ENCODE peak calls at places on chromosomes 2 and 18, in five cellular contexts. One of them, this sample, is unnamed.

GRCh38 chr2:149612122-149612521 is 24.5 kb upstream of the MMADHC start:
- DNase-seq in HepG2: no peak
- DNase-seq in sigmoid colon: no peak
- DNase-seq in H1: no peak
- DNase-seq in A549: peak
- DNase-seq in this sample: no peak

GRCh38 chr2:211724933-211725332 is 813.7 kb downstream of the ERBB4 start:
- DNase-seq in HepG2: no peak
- DNase-seq in sigmoid colon: no peak
- DNase-seq in H1: no peak
- DNase-seq in A549: no peak
- DNase-seq in this sample: no peak

GRCh38 chr18:51151568-51152511 is 45.6 kb downstream of the MEX3C start:
- DNase-seq in HepG2: no peak
- DNase-seq in sigmoid colon: no peak
- DNase-seq in H1: no peak
- DNase-seq in A549: no peak
- DNase-seq in this sample: no peak

GRCh38 chr2:73254343-73255006 is 20.4 kb downstream of the CCT7 start:
- DNase-seq in HepG2: no peak
- DNase-seq in sigmoid colon: no peak
- DNase-seq in H1: no peak
- DNase-seq in A549: no peak
- DNase-seq in this sample: no peak

GRCh38 chr2:217004636-217005035 is 144.8 kb upstream of the TNP1 start:
- DNase-seq in HepG2: no peak
- DNase-seq in sigmoid colon: no peak
- DNase-seq in H1: no peak
- DNase-seq in A549: no peak
- DNase-seq in this sample: no peak

GRCh38 chr18:5970032-5970431 is 74.7 kb upstream of the TMEM200C start:
- DNase-seq in HepG2: peak
- DNase-seq in sigmoid colon: no peak
- DNase-seq in H1: peak
- DNase-seq in A549: no peak
- DNase-seq in this sample: no peak

GRCh38 chr2:88187038-88187676 is 17.0 kb downstream of the THNSL2 start:
- DNase-seq in HepG2: peak
- DNase-seq in sigmoid colon: peak
- DNase-seq in H1: peak
- DNase-seq in A549: peak
- DNase-seq in this sample: no peak

GRCh38 chr2:119283873-119284331 is 60.3 kb downstream of the STEAP3 start:
- DNase-seq in HepG2: no peak
- DNase-seq in sigmoid colon: peak
- DNase-seq in H1: no peak
- DNase-seq in A549: no peak
- DNase-seq in this sample: no peak

GRCh38 chr2:162403884-162404283 is 60.0 kb downstream of the GCA start:
- DNase-seq in HepG2: no peak
- DNase-seq in sigmoid colon: no peak
- DNase-seq in H1: no peak
- DNase-seq in A549: no peak
- DNase-seq in this sample: no peak

GRCh38 chr2:74505448-74506246 is 1.8 kb downstream of the PCGF1 start:
- DNase-seq in HepG2: no peak
- DNase-seq in sigmoid colon: no peak
- DNase-seq in H1: no peak
- DNase-seq in A549: no peak
- DNase-seq in this sample: no peak

GRCh38 chr18:5630057-5630765 is 86.4 kb upstream of the EPB41L3 start:
- DNase-seq in HepG2: no peak
- DNase-seq in sigmoid colon: peak
- DNase-seq in H1: peak
- DNase-seq in A549: peak
- DNase-seq in this sample: peak

GRCh38 chr2:50661682-50662081 is 370.2 kb downstream of the NRXN1 start:
- DNase-seq in HepG2: no peak
- DNase-seq in sigmoid colon: no peak
- DNase-seq in H1: no peak
- DNase-seq in A549: no peak
- DNase-seq in this sample: no peak

GRCh38 chr2:212364106-212364505 is 174.5 kb downstream of the ERBB4 start:
- DNase-seq in HepG2: no peak
- DNase-seq in sigmoid colon: no peak
- DNase-seq in H1: no peak
- DNase-seq in A549: no peak
- DNase-seq in this sample: no peak

GRCh38 chr18:48165104-48165866 is 234.8 kb upstream of the SMAD2 start:
- DNase-seq in HepG2: peak
- DNase-seq in sigmoid colon: no peak
- DNase-seq in H1: no peak
- DNase-seq in A549: no peak
- DNase-seq in this sample: no peak

GRCh38 chr18:51234117-51235010 is 36.9 kb upstream of the MEX3C start:
- DNase-seq in HepG2: no peak
- DNase-seq in sigmoid colon: no peak
- DNase-seq in H1: no peak
- DNase-seq in A549: peak
- DNase-seq in this sample: no peak

GRCh38 chr2:238401539-238401938 is 25.2 kb upstream of the ASB1 start:
- DNase-seq in HepG2: no peak
- DNase-seq in sigmoid colon: no peak
- DNase-seq in H1: no peak
- DNase-seq in A549: no peak
- DNase-seq in this sample: no peak

GRCh38 chr2:88671786-88672427 is 19.6 kb upstream of the RPIA start:
- DNase-seq in HepG2: peak
- DNase-seq in sigmoid colon: no peak
- DNase-seq in H1: peak
- DNase-seq in A549: peak
- DNase-seq in this sample: no peak

GRCh38 chr2:200486529-200486928 is 23.3 kb downstream of the KCTD18 start:
- DNase-seq in HepG2: no peak
- DNase-seq in sigmoid colon: no peak
- DNase-seq in H1: no peak
- DNase-seq in A549: no peak
- DNase-seq in this sample: no peak

GRCh38 chr2:236816197-236817170 is 246.9 kb downstream of the ACKR3 start:
- DNase-seq in HepG2: no peak
- DNase-seq in sigmoid colon: no peak
- DNase-seq in H1: no peak
- DNase-seq in A549: no peak
- DNase-seq in this sample: no peak

GRCh38 chr2:231709981-231710750 is 1.8 kb downstream of the PTMA start:
- DNase-seq in HepG2: peak
- DNase-seq in sigmoid colon: peak
- DNase-seq in H1: peak
- DNase-seq in A549: peak
- DNase-seq in this sample: no peak

GRCh38 chr18:35580748-35581534 is 599 bp upstream of the GALNT1 start:
- DNase-seq in HepG2: peak
- DNase-seq in sigmoid colon: peak
- DNase-seq in H1: peak
- DNase-seq in A549: peak
- DNase-seq in this sample: peak

GRCh38 chr2:147275943-147276342 is 568.9 kb upstream of the ACVR2A start:
- DNase-seq in HepG2: no peak
- DNase-seq in sigmoid colon: no peak
- DNase-seq in H1: peak
- DNase-seq in A549: no peak
- DNase-seq in this sample: no peak

GRCh38 chr18:31656754-31657153 is 27.6 kb downstream of the B4GALT6 start:
- DNase-seq in HepG2: no peak
- DNase-seq in sigmoid colon: no peak
- DNase-seq in H1: no peak
- DNase-seq in A549: no peak
- DNase-seq in this sample: no peak

GRCh38 chr2:88190808-88191721 is 20.9 kb downstream of the THNSL2 start:
- DNase-seq in HepG2: peak
- DNase-seq in sigmoid colon: no peak
- DNase-seq in H1: peak
- DNase-seq in A549: peak
- DNase-seq in this sample: no peak

GRCh38 chr18:49082714-49083688 is 132.2 kb upstream of the SMAD7 start:
- DNase-seq in HepG2: peak
- DNase-seq in sigmoid colon: no peak
- DNase-seq in H1: no peak
- DNase-seq in A549: no peak
- DNase-seq in this sample: no peak

GRCh38 chr18:361941-362913 is 94.4 kb upstream of the THOC1 start:
- DNase-seq in HepG2: peak
- DNase-seq in sigmoid colon: peak
- DNase-seq in H1: no peak
- DNase-seq in A549: no peak
- DNase-seq in this sample: no peak

GRCh38 chr2:174839672-174840071 is 75.4 kb upstream of the CHRNA1 start:
- DNase-seq in HepG2: no peak
- DNase-seq in sigmoid colon: no peak
- DNase-seq in H1: no peak
- DNase-seq in A549: no peak
- DNase-seq in this sample: no peak

GRCh38 chr2:237144516-237144915 is 58.8 kb downstream of the COPS8 start:
- DNase-seq in HepG2: no peak
- DNase-seq in sigmoid colon: no peak
- DNase-seq in H1: peak
- DNase-seq in A549: no peak
- DNase-seq in this sample: no peak

GRCh38 chr2:238818576-238818975 is 29.3 kb upstream of the TWIST2 start:
- DNase-seq in HepG2: no peak
- DNase-seq in sigmoid colon: no peak
- DNase-seq in H1: no peak
- DNase-seq in A549: no peak
- DNase-seq in this sample: no peak

GRCh38 chr2:182066439-182067061 is 80.9 kb downstream of the PPP1R1C start:
- DNase-seq in HepG2: no peak
- DNase-seq in sigmoid colon: no peak
- DNase-seq in H1: no peak
- DNase-seq in A549: no peak
- DNase-seq in this sample: no peak

GRCh38 chr2:201957091-201957490 is 76.6 kb upstream of the FZD7 start:
- DNase-seq in HepG2: no peak
- DNase-seq in sigmoid colon: no peak
- DNase-seq in H1: no peak
- DNase-seq in A549: no peak
- DNase-seq in this sample: no peak

GRCh38 chr2:44955593-44956449 is 14.3 kb downstream of the SIX3 start:
- DNase-seq in HepG2: peak
- DNase-seq in sigmoid colon: peak
- DNase-seq in H1: peak
- DNase-seq in A549: peak
- DNase-seq in this sample: no peak

GRCh38 chr18:13291299-13291698 is 72.7 kb downstream of the LDLRAD4 start:
- DNase-seq in HepG2: no peak
- DNase-seq in sigmoid colon: no peak
- DNase-seq in H1: no peak
- DNase-seq in A549: no peak
- DNase-seq in this sample: no peak

GRCh38 chr18:48053881-48054586 is 123.6 kb upstream of the SMAD2 start:
- DNase-seq in HepG2: no peak
- DNase-seq in sigmoid colon: no peak
- DNase-seq in H1: no peak
- DNase-seq in A549: no peak
- DNase-seq in this sample: no peak

GRCh38 chr2:109690822-109691541 is 76.8 kb downstream of the SOWAHC start:
- DNase-seq in HepG2: peak
- DNase-seq in sigmoid colon: peak
- DNase-seq in H1: no peak
- DNase-seq in A549: no peak
- DNase-seq in this sample: peak
- TF ChIP-seq EP300 in HepG2: no peak
- TF ChIP-seq EP300 in sigmoid colon: peak
- TF ChIP-seq EP300 in H1: no peak
- TF ChIP-seq EP300 in A549: no peak
- TF ChIP-seq EP300 in this sample: peak

DNA sequence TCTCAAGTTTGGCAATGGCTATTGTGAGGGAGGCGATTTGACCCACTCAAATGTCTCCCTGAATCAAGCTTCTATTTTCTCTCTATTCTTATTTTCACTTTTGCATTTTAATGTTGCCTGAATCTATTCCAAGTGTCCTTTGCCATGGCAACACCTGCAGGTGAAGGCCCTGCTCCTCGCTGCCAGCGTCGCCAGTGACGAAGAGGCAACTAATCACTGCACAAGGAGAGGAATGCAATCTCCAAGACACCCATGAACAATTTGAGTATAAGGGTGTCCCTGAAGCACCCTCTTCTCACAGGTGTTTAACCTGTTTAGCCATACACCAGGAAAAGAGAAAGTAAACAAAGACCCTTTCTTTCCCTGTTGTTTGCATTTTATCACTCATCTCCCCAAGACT is 165.6 kb upstream of the VRK2 start:
- DNase-seq in HepG2: no peak
- DNase-seq in sigmoid colon: no peak
- DNase-seq in H1: no peak
- DNase-seq in A549: no peak
- DNase-seq in this sample: no peak
- TF ChIP-seq EP300 in HepG2: no peak
- TF ChIP-seq EP300 in sigmoid colon: no peak
- TF ChIP-seq EP300 in H1: no peak
- TF ChIP-seq EP300 in A549: no peak
- TF ChIP-seq EP300 in this sample: no peak

GRCh38 chr2:145332210-145332609 is 812.3 kb upstream of the ZEB2 start:
- DNase-seq in HepG2: no peak
- DNase-seq in sigmoid colon: no peak
- DNase-seq in H1: no peak
- DNase-seq in A549: no peak
- DNase-seq in this sample: no peak
- TF ChIP-seq EP300 in HepG2: no peak
- TF ChIP-seq EP300 in sigmoid colon: no peak
- TF ChIP-seq EP300 in H1: no peak
- TF ChIP-seq EP300 in A549: no peak
- TF ChIP-seq EP300 in this sample: no peak

DNA sequence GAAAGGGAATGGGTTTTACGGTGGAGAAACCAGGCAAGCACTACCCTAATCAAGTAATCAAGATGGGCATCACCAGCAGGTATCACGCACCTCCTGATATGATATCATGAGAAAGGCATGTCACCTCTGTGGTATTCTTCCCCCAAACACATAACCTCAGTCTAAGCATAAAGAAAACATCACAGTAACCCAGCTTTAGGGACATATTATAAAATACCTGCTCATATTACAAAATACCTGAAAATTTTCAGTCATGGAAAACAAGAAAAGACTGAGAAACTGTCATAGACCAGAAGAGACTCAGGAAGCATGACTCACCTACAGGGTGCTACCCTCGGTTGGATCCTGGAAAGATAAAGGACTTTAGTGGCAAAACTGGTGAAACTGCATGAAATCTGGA is 30.5 kb downstream of the GCKR start:
- DNase-seq in HepG2: no peak
- DNase-seq in sigmoid colon: no peak
- DNase-seq in H1: no peak
- DNase-seq in A549: no peak
- DNase-seq in this sample: no peak
- TF ChIP-seq EP300 in HepG2: no peak
- TF ChIP-seq EP300 in sigmoid colon: no peak
- TF ChIP-seq EP300 in H1: no peak
- TF ChIP-seq EP300 in A549: no peak
- TF ChIP-seq EP300 in this sample: no peak